ENCODE peak calls at places on chromosome 9, in seven cellular contexts. One of them, this sample, is unnamed.

GRCh38 chr9:122767821-122768220 is 20.9 kb upstream of the OR5C1 start:
- DNase-seq in cardiac fibroblast: no peak
- DNase-seq in neural crest cell: no peak
- DNase-seq in HCT116: no peak
- DNase-seq in NB4: no peak
- DNase-seq in IMR-90: no peak
- DNase-seq in glutamatergic neuron: no peak
- DNase-seq in this sample: no peak

GRCh38 chr9:136464241-136464640 is 18.6 kb downstream of the SEC16A start:
- DNase-seq in cardiac fibroblast: no peak
- DNase-seq in neural crest cell: no peak
- DNase-seq in HCT116: no peak
- DNase-seq in NB4: no peak
- DNase-seq in IMR-90: no peak
- DNase-seq in glutamatergic neuron: no peak
- DNase-seq in this sample: no peak

GRCh38 chr9:131657031-131657377 is 82.9 kb downstream of the RAPGEF1 start:
- DNase-seq in cardiac fibroblast: no peak
- DNase-seq in neural crest cell: no peak
- DNase-seq in HCT116: no peak
- DNase-seq in NB4: peak; percentile 22
- DNase-seq in IMR-90: no peak
- DNase-seq in glutamatergic neuron: no peak
- DNase-seq in this sample: no peak

GRCh38 chr9:30575218-30575617 is 1809.2 kb upstream of the ACO1 start:
- DNase-seq in cardiac fibroblast: no peak
- DNase-seq in neural crest cell: no peak
- DNase-seq in HCT116: no peak
- DNase-seq in NB4: no peak
- DNase-seq in IMR-90: no peak
- DNase-seq in glutamatergic neuron: no peak
- DNase-seq in this sample: no peak

GRCh38 chr9:135247174-135247930 is 159.9 kb downstream of the OLFM1 start:
- DNase-seq in cardiac fibroblast: no peak
- DNase-seq in neural crest cell: no peak
- DNase-seq in HCT116: no peak
- DNase-seq in NB4: no peak
- DNase-seq in IMR-90: no peak
- DNase-seq in glutamatergic neuron: peak; percentile 10
- DNase-seq in this sample: no peak

GRCh38 chr9:112366591-112366990 is 13.3 kb upstream of the HSDL2 start:
- DNase-seq in cardiac fibroblast: peak; percentile 7
- DNase-seq in neural crest cell: no peak
- DNase-seq in HCT116: peak; percentile 18
- DNase-seq in NB4: no peak
- DNase-seq in IMR-90: no peak
- DNase-seq in glutamatergic neuron: no peak
- DNase-seq in this sample: no peak

GRCh38 chr9:136079916-136080246 is 15.2 kb downstream of the NACC2 start:
- DNase-seq in cardiac fibroblast: no peak
- DNase-seq in neural crest cell: no peak
- DNase-seq in HCT116: no peak
- DNase-seq in NB4: no peak
- DNase-seq in IMR-90: no peak
- DNase-seq in glutamatergic neuron: no peak
- DNase-seq in this sample: no peak

GRCh38 chr9:2120926-2121689 is 106.0 kb downstream of the SMARCA2 start:
- DNase-seq in cardiac fibroblast: peak; percentile 71
- DNase-seq in neural crest cell: no peak
- DNase-seq in HCT116: peak; percentile 7
- DNase-seq in NB4: no peak
- DNase-seq in IMR-90: peak; percentile 56
- DNase-seq in glutamatergic neuron: no peak
- DNase-seq in this sample: no peak

GRCh38 chr9:27247756-27248155 is 49.2 kb downstream of the EQTN start:
- DNase-seq in cardiac fibroblast: peak; percentile 68
- DNase-seq in neural crest cell: peak; percentile 28
- DNase-seq in HCT116: peak; percentile 43
- DNase-seq in NB4: peak; percentile 67
- DNase-seq in IMR-90: peak; percentile 59
- DNase-seq in glutamatergic neuron: peak; percentile 32
- DNase-seq in this sample: peak; percentile 40
- TF ChIP-seq CTCF in cardiac fibroblast: peak; percentile 63
- TF ChIP-seq CTCF in neural crest cell: peak; percentile 71
- TF ChIP-seq CTCF in HCT116: peak; percentile 42
- TF ChIP-seq CTCF in NB4: peak; percentile 94
- TF ChIP-seq CTCF in IMR-90: peak; percentile 53
- TF ChIP-seq CTCF in glutamatergic neuron: peak; percentile 70
- TF ChIP-seq CTCF in this sample: peak; percentile 68

DNA sequence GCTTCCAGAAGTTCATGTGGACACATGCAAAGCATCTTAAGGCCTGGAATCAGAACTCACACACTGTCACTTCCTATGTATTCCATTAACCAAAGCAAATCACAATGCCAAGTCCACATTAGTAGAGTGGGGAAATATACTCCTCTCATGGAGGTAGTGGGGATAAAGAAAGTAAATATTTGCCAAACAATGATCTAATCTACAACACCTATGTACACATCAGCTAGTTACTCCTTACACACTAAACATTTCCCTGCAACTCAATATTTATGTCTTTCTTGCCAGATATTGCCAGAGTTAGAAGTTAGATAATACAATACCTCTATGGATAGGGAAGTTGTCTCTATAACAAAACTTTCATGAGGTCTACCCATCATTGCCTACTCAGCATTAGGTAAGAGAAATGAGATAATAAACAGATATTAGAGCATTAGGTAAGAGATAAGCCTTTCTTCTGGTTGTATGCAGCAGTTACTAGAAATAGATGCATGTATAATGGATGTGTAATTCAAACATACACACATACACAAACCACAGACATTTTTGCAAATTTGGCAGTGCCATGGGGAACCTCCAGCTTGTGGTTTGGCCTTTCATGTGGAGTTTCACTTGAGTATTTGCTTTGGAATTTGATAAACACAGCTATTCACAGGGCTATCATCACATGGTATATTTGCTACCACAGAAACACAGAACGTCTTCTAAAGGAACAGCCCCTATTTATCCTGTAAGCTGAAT is 196.5 kb downstream of the TLE1 start:
- DNase-seq in cardiac fibroblast: peak; percentile 97
- DNase-seq in neural crest cell: no peak
- DNase-seq in HCT116: no peak
- DNase-seq in NB4: no peak
- DNase-seq in IMR-90: peak; percentile 100
- DNase-seq in glutamatergic neuron: no peak
- DNase-seq in this sample: no peak
- TF ChIP-seq CTCF in cardiac fibroblast: no peak
- TF ChIP-seq CTCF in neural crest cell: no peak
- TF ChIP-seq CTCF in HCT116: no peak
- TF ChIP-seq CTCF in NB4: no peak
- TF ChIP-seq CTCF in IMR-90: no peak
- TF ChIP-seq CTCF in glutamatergic neuron: no peak
- TF ChIP-seq CTCF in this sample: no peak

GRCh38 chr9:93134740-93135444 is 841 bp upstream of the NINJ1 start:
- DNase-seq in cardiac fibroblast: no peak
- DNase-seq in neural crest cell: no peak
- DNase-seq in HCT116: no peak
- DNase-seq in NB4: no peak
- DNase-seq in IMR-90: peak; percentile 82
- DNase-seq in glutamatergic neuron: no peak
- DNase-seq in this sample: no peak

GRCh38 chr9:93137362-93137761 is 3.3 kb upstream of the NINJ1 start:
- DNase-seq in cardiac fibroblast: no peak
- DNase-seq in neural crest cell: no peak
- DNase-seq in HCT116: no peak
- DNase-seq in NB4: no peak
- DNase-seq in IMR-90: no peak
- DNase-seq in glutamatergic neuron: no peak
- DNase-seq in this sample: no peak

GRCh38 chr9:93136011-93136440 is 2.0 kb upstream of the NINJ1 start:
- DNase-seq in cardiac fibroblast: peak; percentile 65
- DNase-seq in neural crest cell: no peak
- DNase-seq in HCT116: no peak
- DNase-seq in NB4: no peak
- DNase-seq in IMR-90: peak; percentile 58
- DNase-seq in glutamatergic neuron: no peak
- DNase-seq in this sample: no peak

GRCh38 chr9:93138171-93138764 is 4.2 kb upstream of the NINJ1 start:
- DNase-seq in cardiac fibroblast: no peak
- DNase-seq in neural crest cell: no peak
- DNase-seq in HCT116: no peak
- DNase-seq in NB4: no peak
- DNase-seq in IMR-90: no peak
- DNase-seq in glutamatergic neuron: no peak
- DNase-seq in this sample: no peak

DNA sequence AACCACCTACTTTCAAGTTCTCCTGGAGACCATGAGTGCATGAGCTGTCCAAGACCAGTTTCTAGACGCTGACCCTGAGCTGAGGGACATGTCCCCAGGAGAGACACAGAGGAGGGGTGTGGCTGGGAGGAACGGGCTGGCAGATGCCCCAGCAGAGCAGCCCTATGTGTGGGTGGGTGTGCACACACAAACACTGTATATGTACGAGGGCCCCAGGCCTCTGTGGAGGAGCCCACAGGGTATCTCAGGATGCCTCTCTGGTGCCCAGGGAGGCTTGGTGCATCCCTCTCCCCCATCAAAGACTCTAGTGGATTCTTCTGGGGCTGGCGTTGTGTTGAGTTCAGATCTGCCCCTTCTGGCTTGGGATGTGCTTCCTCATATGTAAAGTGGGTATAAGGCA is 2.6 kb upstream of the NINJ1 start:
- DNase-seq in cardiac fibroblast: no peak
- DNase-seq in neural crest cell: no peak
- DNase-seq in HCT116: no peak
- DNase-seq in NB4: no peak
- DNase-seq in IMR-90: no peak
- DNase-seq in glutamatergic neuron: no peak
- DNase-seq in this sample: no peak
- TF ChIP-seq CTCF in cardiac fibroblast: no peak
- TF ChIP-seq CTCF in neural crest cell: no peak
- TF ChIP-seq CTCF in HCT116: no peak
- TF ChIP-seq CTCF in NB4: no peak
- TF ChIP-seq CTCF in IMR-90: no peak
- TF ChIP-seq CTCF in glutamatergic neuron: no peak
- TF ChIP-seq CTCF in this sample: no peak

GRCh38 chr9:99241106-99241505 is 19.0 kb downstream of the SEC61B start:
- DNase-seq in cardiac fibroblast: no peak
- DNase-seq in neural crest cell: no peak
- DNase-seq in HCT116: no peak
- DNase-seq in NB4: no peak
- DNase-seq in IMR-90: no peak
- DNase-seq in glutamatergic neuron: no peak
- DNase-seq in this sample: no peak
- TF ChIP-seq CTCF in cardiac fibroblast: no peak
- TF ChIP-seq CTCF in neural crest cell: peak; percentile 21
- TF ChIP-seq CTCF in HCT116: no peak
- TF ChIP-seq CTCF in NB4: no peak
- TF ChIP-seq CTCF in IMR-90: no peak
- TF ChIP-seq CTCF in glutamatergic neuron: no peak
- TF ChIP-seq CTCF in this sample: no peak

GRCh38 chr9:106954974-106955850 is 92.2 kb downstream of the ZNF462 start:
- DNase-seq in cardiac fibroblast: no peak
- DNase-seq in neural crest cell: no peak
- DNase-seq in HCT116: no peak
- DNase-seq in NB4: no peak
- DNase-seq in IMR-90: no peak
- DNase-seq in glutamatergic neuron: no peak
- DNase-seq in this sample: no peak
- TF ChIP-seq CTCF in cardiac fibroblast: no peak
- TF ChIP-seq CTCF in neural crest cell: no peak
- TF ChIP-seq CTCF in HCT116: no peak
- TF ChIP-seq CTCF in NB4: no peak
- TF ChIP-seq CTCF in IMR-90: no peak
- TF ChIP-seq CTCF in glutamatergic neuron: no peak
- TF ChIP-seq CTCF in this sample: no peak

GRCh38 chr9:101791533-101791932 is 53.1 kb upstream of the GRIN3A start:
- DNase-seq in cardiac fibroblast: no peak
- DNase-seq in neural crest cell: no peak
- DNase-seq in HCT116: no peak
- DNase-seq in NB4: no peak
- DNase-seq in IMR-90: no peak
- DNase-seq in glutamatergic neuron: no peak
- DNase-seq in this sample: no peak

GRCh38 chr9:101796044-101796443 is 57.6 kb upstream of the GRIN3A start:
- DNase-seq in cardiac fibroblast: no peak
- DNase-seq in neural crest cell: no peak
- DNase-seq in HCT116: no peak
- DNase-seq in NB4: no peak
- DNase-seq in IMR-90: no peak
- DNase-seq in glutamatergic neuron: no peak
- DNase-seq in this sample: no peak

GRCh38 chr9:101792475-101792874 is 54.0 kb upstream of the GRIN3A start:
- DNase-seq in cardiac fibroblast: no peak
- DNase-seq in neural crest cell: no peak
- DNase-seq in HCT116: no peak
- DNase-seq in NB4: no peak
- DNase-seq in IMR-90: no peak
- DNase-seq in glutamatergic neuron: no peak
- DNase-seq in this sample: no peak

GRCh38 chr9:101795147-101795546 is 56.7 kb upstream of the GRIN3A start:
- DNase-seq in cardiac fibroblast: peak; percentile 3
- DNase-seq in neural crest cell: no peak
- DNase-seq in HCT116: no peak
- DNase-seq in NB4: no peak
- DNase-seq in IMR-90: no peak
- DNase-seq in glutamatergic neuron: no peak
- DNase-seq in this sample: no peak

GRCh38 chr9:101791938-101792337 is 53.5 kb upstream of the GRIN3A start:
- DNase-seq in cardiac fibroblast: peak; percentile 29
- DNase-seq in neural crest cell: peak; percentile 64
- DNase-seq in HCT116: peak; percentile 10
- DNase-seq in NB4: peak; percentile 61
- DNase-seq in IMR-90: no peak
- DNase-seq in glutamatergic neuron: peak; percentile 78
- DNase-seq in this sample: peak; percentile 71
- TF ChIP-seq CTCF in cardiac fibroblast: peak; percentile 19
- TF ChIP-seq CTCF in neural crest cell: peak; percentile 73
- TF ChIP-seq CTCF in HCT116: no peak
- TF ChIP-seq CTCF in NB4: peak; percentile 44
- TF ChIP-seq CTCF in IMR-90: peak; percentile 9
- TF ChIP-seq CTCF in glutamatergic neuron: peak; percentile 73
- TF ChIP-seq CTCF in this sample: peak; percentile 60

This sample was measured in nephron progenitor cell.